ENCODE peak calls at places on chromosomes 16 and 17, in five cellular contexts. One of them, this sample, is unnamed.

GRCh38 chr17:49290690-49291326 is 60.2 kb upstream of the PHOSPHO1 start:
- DNase-seq in GM12865: peak
- DNase-seq in substantia nigra: no peak
- DNase-seq in kidney: no peak
- DNase-seq in NCI-H460: peak
- DNase-seq in this sample: peak

GRCh38 chr17:83014297-83014696 is 65.1 kb upstream of the METRNL start:
- DNase-seq in GM12865: no peak
- DNase-seq in substantia nigra: no peak
- DNase-seq in kidney: no peak
- DNase-seq in NCI-H460: no peak
- DNase-seq in this sample: no peak

GRCh38 chr17:1211287-1211686 is 31.5 kb upstream of the ABR start:
- DNase-seq in GM12865: no peak
- DNase-seq in substantia nigra: no peak
- DNase-seq in kidney: no peak
- DNase-seq in NCI-H460: no peak
- DNase-seq in this sample: no peak

GRCh38 chr17:27569884-27570577 is 61.0 kb upstream of the LGALS9 start:
- DNase-seq in GM12865: no peak
- DNase-seq in substantia nigra: no peak
- DNase-seq in kidney: peak
- DNase-seq in NCI-H460: no peak
- DNase-seq in this sample: no peak

GRCh38 chr17:9016941-9017552 is 4.3 kb upstream of the NTN1 start:
- DNase-seq in GM12865: no peak
- DNase-seq in substantia nigra: no peak
- DNase-seq in kidney: no peak
- DNase-seq in NCI-H460: no peak
- DNase-seq in this sample: no peak

GRCh38 chr17:71682174-71682494 is 438.7 kb upstream of the SOX9 start:
- DNase-seq in GM12865: no peak
- DNase-seq in substantia nigra: no peak
- DNase-seq in kidney: no peak
- DNase-seq in NCI-H460: no peak
- DNase-seq in this sample: no peak

GRCh38 chr17:16432017-16432416 is 16.6 kb downstream of the TRPV2 start:
- DNase-seq in GM12865: no peak
- DNase-seq in substantia nigra: no peak
- DNase-seq in kidney: no peak
- DNase-seq in NCI-H460: no peak
- DNase-seq in this sample: no peak

GRCh38 chr17:57892820-57893595 is 43.2 kb upstream of the MRPS23 start:
- DNase-seq in GM12865: no peak
- DNase-seq in substantia nigra: peak
- DNase-seq in kidney: peak
- DNase-seq in NCI-H460: peak
- DNase-seq in this sample: peak

GRCh38 chr17:38417210-38417951 is 10.9 kb upstream of the ARHGAP23 start:
- DNase-seq in GM12865: peak
- DNase-seq in substantia nigra: no peak
- DNase-seq in kidney: no peak
- DNase-seq in NCI-H460: no peak
- DNase-seq in this sample: no peak

GRCh38 chr16:28276301-28276700 is 16.0 kb upstream of the SBK1 start:
- DNase-seq in GM12865: no peak
- DNase-seq in substantia nigra: no peak
- DNase-seq in kidney: no peak
- DNase-seq in NCI-H460: no peak
- DNase-seq in this sample: no peak

GRCh38 chr16:77788196-77789084 is at the start of gene VAT1L:
- DNase-seq in GM12865: peak
- DNase-seq in substantia nigra: peak
- DNase-seq in kidney: peak
- DNase-seq in NCI-H460: no peak
- DNase-seq in this sample: peak

GRCh38 chr16:54546481-54546880 is 259.9 kb upstream of the IRX3 start:
- DNase-seq in GM12865: no peak
- DNase-seq in substantia nigra: no peak
- DNase-seq in kidney: no peak
- DNase-seq in NCI-H460: no peak
- DNase-seq in this sample: no peak

GRCh38 chr17:67025216-67025792 is 19.1 kb upstream of the CACNG1 start:
- DNase-seq in GM12865: no peak
- DNase-seq in substantia nigra: no peak
- DNase-seq in kidney: peak
- DNase-seq in NCI-H460: no peak
- DNase-seq in this sample: no peak

GRCh38 chr17:35117984-35118383 is 1.7 kb downstream of the RAD51D start:
- DNase-seq in GM12865: peak
- DNase-seq in substantia nigra: no peak
- DNase-seq in kidney: no peak
- DNase-seq in NCI-H460: peak
- DNase-seq in this sample: no peak

GRCh38 chr16:46947900-46948547 is 25.4 kb downstream of the DNAJA2 start:
- DNase-seq in GM12865: peak
- DNase-seq in substantia nigra: no peak
- DNase-seq in kidney: peak
- DNase-seq in NCI-H460: peak
- DNase-seq in this sample: peak

GRCh38 chr17:40026816-40027613 is 11.8 kb downstream of the CSF3 start:
- DNase-seq in GM12865: peak
- DNase-seq in substantia nigra: peak
- DNase-seq in kidney: peak
- DNase-seq in NCI-H460: peak
- DNase-seq in this sample: peak

GRCh38 chr17:29778936-29779811 is 150.9 kb downstream of the SSH2 start:
- DNase-seq in GM12865: peak
- DNase-seq in substantia nigra: peak
- DNase-seq in kidney: peak
- DNase-seq in NCI-H460: peak
- DNase-seq in this sample: peak

GRCh38 chr16:4489030-4489429 is 12.8 kb downstream of the HMOX2 start:
- DNase-seq in GM12865: no peak
- DNase-seq in substantia nigra: no peak
- DNase-seq in kidney: no peak
- DNase-seq in NCI-H460: no peak
- DNase-seq in this sample: peak

GRCh38 chr16:2493608-2494007 is 18.7 kb downstream of the TBC1D24 start:
- DNase-seq in GM12865: no peak
- DNase-seq in substantia nigra: no peak
- DNase-seq in kidney: no peak
- DNase-seq in NCI-H460: no peak
- DNase-seq in this sample: no peak

GRCh38 chr17:19312406-19312805 is 50.1 kb downstream of the B9D1 start:
- DNase-seq in GM12865: no peak
- DNase-seq in substantia nigra: no peak
- DNase-seq in kidney: no peak
- DNase-seq in NCI-H460: no peak
- DNase-seq in this sample: no peak

GRCh38 chr17:80780381-80781187 is 211.1 kb upstream of the CHMP6 start:
- DNase-seq in GM12865: peak
- DNase-seq in substantia nigra: no peak
- DNase-seq in kidney: no peak
- DNase-seq in NCI-H460: no peak
- DNase-seq in this sample: no peak

GRCh38 chr17:81481815-81482505 is 30.6 kb downstream of the ACTG1 start:
- DNase-seq in GM12865: no peak
- DNase-seq in substantia nigra: no peak
- DNase-seq in kidney: peak
- DNase-seq in NCI-H460: no peak
- DNase-seq in this sample: no peak

GRCh38 chr17:57106107-57106835 is 21.2 kb downstream of the AKAP1 start:
- DNase-seq in GM12865: no peak
- DNase-seq in substantia nigra: no peak
- DNase-seq in kidney: peak
- DNase-seq in NCI-H460: no peak
- DNase-seq in this sample: no peak

GRCh38 chr17:43927101-43927935 is 15.0 kb downstream of the PPY start:
- DNase-seq in GM12865: no peak
- DNase-seq in substantia nigra: no peak
- DNase-seq in kidney: no peak
- DNase-seq in NCI-H460: no peak
- DNase-seq in this sample: no peak

GRCh38 chr16:27195068-27195741 is 8.1 kb upstream of the KDM8 start:
- DNase-seq in GM12865: no peak
- DNase-seq in substantia nigra: no peak
- DNase-seq in kidney: no peak
- DNase-seq in NCI-H460: no peak
- DNase-seq in this sample: no peak

GRCh38 chr17:65173284-65173793 is 36.2 kb downstream of the RGS9 start:
- DNase-seq in GM12865: peak
- DNase-seq in substantia nigra: no peak
- DNase-seq in kidney: peak
- DNase-seq in NCI-H460: peak
- DNase-seq in this sample: peak

GRCh38 chr17:13030459-13031305 is 12.9 kb upstream of the ELAC2 start:
- DNase-seq in GM12865: peak
- DNase-seq in substantia nigra: no peak
- DNase-seq in kidney: no peak
- DNase-seq in NCI-H460: peak
- DNase-seq in this sample: peak

GRCh38 chr16:72664122-72664479 is 383.8 kb downstream of the ZFHX3 start:
- DNase-seq in GM12865: no peak
- DNase-seq in substantia nigra: no peak
- DNase-seq in kidney: no peak
- DNase-seq in NCI-H460: no peak
- DNase-seq in this sample: no peak

GRCh38 chr17:8071496-8071895 is 16.0 kb downstream of the ALOX12B start:
- DNase-seq in GM12865: no peak
- DNase-seq in substantia nigra: no peak
- DNase-seq in kidney: peak
- DNase-seq in NCI-H460: no peak
- DNase-seq in this sample: no peak

GRCh38 chr16:50602531-50603205 is 54.5 kb downstream of the NKD1 start:
- DNase-seq in GM12865: no peak
- DNase-seq in substantia nigra: no peak
- DNase-seq in kidney: no peak
- DNase-seq in NCI-H460: no peak
- DNase-seq in this sample: no peak

GRCh38 chr16:57764341-57765159 is 29.0 kb downstream of the KATNB1 start:
- DNase-seq in GM12865: peak
- DNase-seq in substantia nigra: no peak
- DNase-seq in kidney: peak
- DNase-seq in NCI-H460: peak
- DNase-seq in this sample: peak

GRCh38 chr16:3158014-3158497 is 23.2 kb downstream of the ZNF213 start:
- DNase-seq in GM12865: no peak
- DNase-seq in substantia nigra: no peak
- DNase-seq in kidney: peak
- DNase-seq in NCI-H460: no peak
- DNase-seq in this sample: no peak

GRCh38 chr16:29811896-29812665 is at the start of gene PRRT2:
- DNase-seq in GM12865: peak
- DNase-seq in substantia nigra: peak
- DNase-seq in kidney: peak
- DNase-seq in NCI-H460: no peak
- DNase-seq in this sample: peak

GRCh38 chr16:25006504-25007055 is 8.6 kb downstream of the ARHGAP17 start:
- DNase-seq in GM12865: no peak
- DNase-seq in substantia nigra: no peak
- DNase-seq in kidney: no peak
- DNase-seq in NCI-H460: no peak
- DNase-seq in this sample: no peak

GRCh38 chr16:12545792-12546342 is 257.8 kb downstream of the CPPED1 start:
- DNase-seq in GM12865: peak
- DNase-seq in substantia nigra: no peak
- DNase-seq in kidney: no peak
- DNase-seq in NCI-H460: no peak
- DNase-seq in this sample: no peak

GRCh38 chr16:88905563-88905962 is 39.1 kb upstream of the PABPN1L start:
- DNase-seq in GM12865: peak
- DNase-seq in substantia nigra: no peak
- DNase-seq in kidney: no peak
- DNase-seq in NCI-H460: no peak
- DNase-seq in this sample: no peak

GRCh38 chr17:82196273-82196672 is 16.4 kb downstream of the CCDC57 start:
- DNase-seq in GM12865: no peak
- DNase-seq in substantia nigra: no peak
- DNase-seq in kidney: no peak
- DNase-seq in NCI-H460: no peak
- DNase-seq in this sample: no peak